ENCODE peak calls at places on chromosome 12, in six cellular contexts. One of them, this sample, is unnamed.

GRCh38 chr12:46459881-46460545 is 87.4 kb upstream of the SLC38A2 start:
- DNase-seq in IMR-90: no peak
- DNase-seq in neuronal stem cell: no peak
- DNase-seq in H1: no peak
- DNase-seq in H9: no peak
- DNase-seq in mesenchymal stem cell: no peak
- DNase-seq in this sample: no peak

GRCh38 chr12:98618952-98619351 is 25.5 kb downstream of the SLC25A3 start:
- DNase-seq in IMR-90: peak
- DNase-seq in neuronal stem cell: no peak
- DNase-seq in H1: no peak
- DNase-seq in H9: no peak
- DNase-seq in mesenchymal stem cell: peak
- DNase-seq in this sample: peak

GRCh38 chr12:2110127-2110526 is 57.3 kb downstream of the CACNA1C start:
- DNase-seq in IMR-90: no peak
- DNase-seq in neuronal stem cell: no peak
- DNase-seq in H1: no peak
- DNase-seq in H9: no peak
- DNase-seq in mesenchymal stem cell: no peak
- DNase-seq in this sample: no peak

GRCh38 chr12:3613641-3614180 is 122.7 kb downstream of the PRMT8 start:
- DNase-seq in IMR-90: no peak
- DNase-seq in neuronal stem cell: no peak
- DNase-seq in H1: no peak
- DNase-seq in H9: no peak
- DNase-seq in mesenchymal stem cell: no peak
- DNase-seq in this sample: no peak

GRCh38 chr12:14952295-14952995 is 9.0 kb downstream of the ARHGDIB start:
- DNase-seq in IMR-90: peak
- DNase-seq in neuronal stem cell: no peak
- DNase-seq in H1: no peak
- DNase-seq in H9: no peak
- DNase-seq in mesenchymal stem cell: peak
- DNase-seq in this sample: peak

GRCh38 chr12:67774983-67775587 is 126.5 kb downstream of the DYRK2 start:
- DNase-seq in IMR-90: peak
- DNase-seq in neuronal stem cell: no peak
- DNase-seq in H1: no peak
- DNase-seq in H9: no peak
- DNase-seq in mesenchymal stem cell: no peak
- DNase-seq in this sample: no peak

GRCh38 chr12:107372229-107372658 is 278.9 kb upstream of the CRY1 start:
- DNase-seq in IMR-90: peak
- DNase-seq in neuronal stem cell: no peak
- DNase-seq in H1: no peak
- DNase-seq in H9: no peak
- DNase-seq in mesenchymal stem cell: no peak
- DNase-seq in this sample: no peak

GRCh38 chr12:3820122-3820521 is 53.1 kb downstream of the PARP11 start:
- DNase-seq in IMR-90: peak
- DNase-seq in neuronal stem cell: no peak
- DNase-seq in H1: no peak
- DNase-seq in H9: no peak
- DNase-seq in mesenchymal stem cell: peak
- DNase-seq in this sample: peak

GRCh38 chr12:62256408-62257079 is 3.7 kb upstream of the USP15 start:
- DNase-seq in IMR-90: peak
- DNase-seq in neuronal stem cell: no peak
- DNase-seq in H1: no peak
- DNase-seq in H9: no peak
- DNase-seq in mesenchymal stem cell: peak
- DNase-seq in this sample: no peak

GRCh38 chr12:11884661-11885060 is 186.1 kb upstream of the BCL2L14 start:
- DNase-seq in IMR-90: peak
- DNase-seq in neuronal stem cell: no peak
- DNase-seq in H1: no peak
- DNase-seq in H9: no peak
- DNase-seq in mesenchymal stem cell: peak
- DNase-seq in this sample: peak

GRCh38 chr12:121826318-121826954 is 22.6 kb downstream of the SETD1B start:
- DNase-seq in IMR-90: no peak
- DNase-seq in neuronal stem cell: no peak
- DNase-seq in H1: no peak
- DNase-seq in H9: peak
- DNase-seq in mesenchymal stem cell: no peak
- DNase-seq in this sample: no peak

GRCh38 chr12:71472441-71472911 is 32.9 kb downstream of the LGR5 start:
- DNase-seq in IMR-90: peak
- DNase-seq in neuronal stem cell: no peak
- DNase-seq in H1: no peak
- DNase-seq in H9: no peak
- DNase-seq in mesenchymal stem cell: no peak
- DNase-seq in this sample: peak

GRCh38 chr12:85527192-85527591 is 247.2 kb downstream of the ALX1 start:
- DNase-seq in IMR-90: no peak
- DNase-seq in neuronal stem cell: no peak
- DNase-seq in H1: no peak
- DNase-seq in H9: no peak
- DNase-seq in mesenchymal stem cell: no peak
- DNase-seq in this sample: no peak

GRCh38 chr12:57580466-57580795 is 10.6 kb upstream of the PIP4K2C start:
- DNase-seq in IMR-90: no peak
- DNase-seq in neuronal stem cell: no peak
- DNase-seq in H1: no peak
- DNase-seq in H9: no peak
- DNase-seq in mesenchymal stem cell: no peak
- DNase-seq in this sample: no peak

GRCh38 chr12:7026854-7027253 is 8.6 kb upstream of the LPCAT3 start:
- DNase-seq in IMR-90: no peak
- DNase-seq in neuronal stem cell: no peak
- DNase-seq in H1: no peak
- DNase-seq in H9: no peak
- DNase-seq in mesenchymal stem cell: no peak
- DNase-seq in this sample: no peak

GRCh38 chr12:123113038-123113437 is 37.9 kb downstream of the PITPNM2 start:
- DNase-seq in IMR-90: no peak
- DNase-seq in neuronal stem cell: no peak
- DNase-seq in H1: no peak
- DNase-seq in H9: no peak
- DNase-seq in mesenchymal stem cell: no peak
- DNase-seq in this sample: no peak

GRCh38 chr12:120711411-120711810 is 1.2 kb downstream of the UNC119B start:
- DNase-seq in IMR-90: no peak
- DNase-seq in neuronal stem cell: no peak
- DNase-seq in H1: no peak
- DNase-seq in H9: peak
- DNase-seq in mesenchymal stem cell: no peak
- DNase-seq in this sample: no peak

GRCh38 chr12:72081787-72082186 is 143.1 kb downstream of the TPH2 start:
- DNase-seq in IMR-90: no peak
- DNase-seq in neuronal stem cell: no peak
- DNase-seq in H1: no peak
- DNase-seq in H9: no peak
- DNase-seq in mesenchymal stem cell: no peak
- DNase-seq in this sample: no peak

GRCh38 chr12:108098374-108098773 is 30.7 kb upstream of the WSCD2 start:
- DNase-seq in IMR-90: no peak
- DNase-seq in neuronal stem cell: no peak
- DNase-seq in H1: no peak
- DNase-seq in H9: no peak
- DNase-seq in mesenchymal stem cell: no peak
- DNase-seq in this sample: no peak

GRCh38 chr12:108302471-108303311 is 36.4 kb downstream of the CMKLR1 start:
- DNase-seq in IMR-90: no peak
- DNase-seq in neuronal stem cell: no peak
- DNase-seq in H1: no peak
- DNase-seq in H9: peak
- DNase-seq in mesenchymal stem cell: no peak
- DNase-seq in this sample: peak

DNA sequence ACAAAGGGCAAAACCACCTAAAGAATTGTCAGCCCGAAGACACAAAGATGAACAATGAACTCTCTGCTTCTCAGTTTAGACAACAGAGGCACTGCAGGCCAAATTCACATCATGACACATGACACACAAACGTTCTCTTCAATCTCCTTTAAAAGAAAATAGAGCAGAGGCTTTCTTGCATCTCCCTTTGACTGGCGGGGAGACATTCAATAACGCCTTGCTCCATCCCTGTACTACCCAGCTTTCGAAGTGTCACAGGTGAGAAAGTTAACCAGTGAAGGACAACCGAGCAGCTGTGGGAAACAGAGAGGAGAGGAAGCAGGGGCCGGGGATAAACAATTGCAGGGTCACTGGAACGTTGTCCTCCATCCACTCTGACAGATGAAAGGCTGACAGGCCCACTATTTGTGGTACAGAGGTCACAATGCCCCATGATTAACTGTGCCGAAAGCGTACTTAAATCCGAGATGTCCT is 130.8 kb downstream of the PHLDA1 start:
- DNase-seq in IMR-90: no peak
- DNase-seq in neuronal stem cell: no peak
- DNase-seq in H1: no peak
- DNase-seq in H9: no peak
- DNase-seq in mesenchymal stem cell: no peak
- DNase-seq in this sample: no peak
- H4K91ac ChIP-seq in IMR-90: peak
- H4K91ac ChIP-seq in neuronal stem cell: no peak
- H4K91ac ChIP-seq in H1: no peak
- H4K91ac ChIP-seq in H9: no peak
- H4K91ac ChIP-seq in mesenchymal stem cell: no peak
- H4K91ac ChIP-seq in this sample: no peak

DNA sequence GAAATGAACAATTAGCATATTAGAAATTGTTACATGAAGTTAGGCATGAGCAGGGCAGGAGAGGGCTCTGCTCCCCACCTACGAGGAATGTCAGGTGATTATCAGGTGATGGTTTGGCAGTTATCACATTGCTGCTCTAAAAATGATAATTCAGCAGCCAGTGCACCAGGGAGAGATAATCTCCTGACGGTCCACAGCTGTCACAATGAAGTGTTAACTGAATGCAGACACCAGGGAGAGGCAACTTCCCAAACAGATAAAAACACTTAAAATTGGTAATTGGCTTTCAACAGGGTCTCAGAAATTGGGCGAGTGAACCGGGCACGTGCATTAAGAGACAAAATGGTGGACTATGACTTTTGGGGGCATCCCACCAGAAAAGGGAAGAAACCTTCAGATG is 176.0 kb downstream of the GRIP1 start:
- DNase-seq in IMR-90: no peak
- DNase-seq in neuronal stem cell: no peak
- DNase-seq in H1: no peak
- DNase-seq in H9: no peak
- DNase-seq in mesenchymal stem cell: no peak
- DNase-seq in this sample: no peak
- H3K9ac ChIP-seq in IMR-90: no peak
- H3K9ac ChIP-seq in neuronal stem cell: no peak
- H3K9ac ChIP-seq in H1: no peak
- H3K9ac ChIP-seq in H9: no peak
- H3K9ac ChIP-seq in mesenchymal stem cell: no peak
- H3K9ac ChIP-seq in this sample: no peak

GRCh38 chr12:124994435-124994975 is 1.1 kb downstream of the BRI3BP start:
- DNase-seq in IMR-90: no peak
- DNase-seq in neuronal stem cell: no peak
- DNase-seq in H1: no peak
- DNase-seq in H9: no peak
- DNase-seq in mesenchymal stem cell: no peak
- DNase-seq in this sample: no peak

GRCh38 chr12:124998705-124999104 is 5.3 kb downstream of the BRI3BP start:
- DNase-seq in IMR-90: no peak
- DNase-seq in neuronal stem cell: no peak
- DNase-seq in H1: no peak
- DNase-seq in H9: no peak
- DNase-seq in mesenchymal stem cell: no peak
- DNase-seq in this sample: no peak

GRCh38 chr12:124992874-124993567 is 424 bp upstream of the BRI3BP start:
- DNase-seq in IMR-90: peak
- DNase-seq in neuronal stem cell: peak
- DNase-seq in H1: peak
- DNase-seq in H9: peak
- DNase-seq in mesenchymal stem cell: peak
- DNase-seq in this sample: peak

GRCh38 chr12:124995200-124995961 is 1.9 kb downstream of the BRI3BP start:
- DNase-seq in IMR-90: no peak
- DNase-seq in neuronal stem cell: no peak
- DNase-seq in H1: no peak
- DNase-seq in H9: no peak
- DNase-seq in mesenchymal stem cell: no peak
- DNase-seq in this sample: no peak

DNA sequence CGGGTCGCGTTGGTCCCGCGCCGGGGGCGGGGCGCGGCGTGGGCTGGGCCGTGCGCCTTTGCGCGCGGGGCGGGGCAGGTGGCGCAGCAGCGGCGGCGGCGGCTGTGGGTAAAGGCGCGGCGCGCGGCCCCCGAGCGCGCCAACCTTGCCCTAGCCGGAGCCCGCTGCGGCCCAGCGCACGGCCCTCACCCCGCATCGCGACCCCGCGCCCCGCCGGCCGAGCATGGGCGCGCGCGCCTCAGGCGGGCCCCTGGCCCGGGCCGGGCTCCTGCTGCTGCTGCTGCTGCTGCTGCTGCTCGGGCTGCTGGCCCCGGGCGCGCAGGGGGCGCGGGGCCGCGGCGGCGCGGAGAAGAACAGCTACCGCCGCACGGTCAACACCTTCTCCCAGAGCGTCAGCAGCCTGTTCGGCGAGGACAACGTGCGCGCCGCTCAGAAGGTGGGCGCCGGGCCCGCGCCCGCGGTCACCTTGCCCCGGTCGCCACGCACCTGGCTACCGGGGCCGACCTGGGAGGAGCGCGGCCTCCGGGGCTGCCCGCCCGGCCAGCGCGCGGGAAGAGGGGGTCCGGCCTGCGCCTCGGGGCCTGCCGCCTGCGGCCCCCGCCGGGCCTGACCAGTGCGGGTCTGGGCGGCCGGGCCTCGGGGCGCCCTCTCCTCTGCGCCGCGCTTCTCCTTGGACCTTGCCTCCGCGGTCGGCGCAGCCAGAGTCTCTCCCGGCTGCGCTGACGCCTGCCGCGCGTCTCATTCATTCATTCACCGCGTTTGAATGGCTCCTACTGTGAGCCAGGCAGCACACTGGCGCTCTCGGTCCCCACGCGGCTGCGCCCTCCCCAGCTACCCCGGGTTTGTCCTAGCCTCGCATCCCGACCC is at the start of gene BRI3BP:
- DNase-seq in IMR-90: peak
- DNase-seq in neuronal stem cell: peak
- DNase-seq in H1: peak
- DNase-seq in H9: peak
- DNase-seq in mesenchymal stem cell: peak
- DNase-seq in this sample: peak
- H3K23ac ChIP-seq in IMR-90: peak
- H3K23ac ChIP-seq in neuronal stem cell: no peak
- H3K23ac ChIP-seq in H1: no peak
- H3K23ac ChIP-seq in H9: no peak
- H3K23ac ChIP-seq in mesenchymal stem cell: no peak
- H3K23ac ChIP-seq in this sample: no peak

DNA sequence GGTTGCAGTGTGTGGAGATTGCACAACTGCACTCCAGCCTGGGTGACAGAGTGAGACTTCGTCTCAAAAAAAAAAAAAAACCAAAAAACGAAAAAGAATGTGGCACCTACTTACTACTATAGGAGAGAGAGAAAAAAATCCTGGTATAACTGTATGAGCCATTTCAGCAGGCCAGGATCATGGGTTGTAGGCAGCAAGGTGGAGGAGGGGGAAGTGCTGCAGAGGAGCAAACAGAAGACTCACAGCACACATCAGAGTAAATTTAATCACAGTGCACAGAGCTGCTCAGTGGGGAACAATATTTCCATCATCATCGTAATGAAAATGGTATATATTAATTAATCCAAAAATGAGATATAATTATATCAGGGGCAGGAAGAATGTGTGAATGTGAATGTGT is 175.8 kb downstream of the SLC2A13 start:
- DNase-seq in IMR-90: no peak
- DNase-seq in neuronal stem cell: no peak
- DNase-seq in H1: no peak
- DNase-seq in H9: no peak
- DNase-seq in mesenchymal stem cell: no peak
- DNase-seq in this sample: no peak
- H4K91ac ChIP-seq in IMR-90: no peak
- H4K91ac ChIP-seq in neuronal stem cell: no peak
- H4K91ac ChIP-seq in H1: no peak
- H4K91ac ChIP-seq in H9: no peak
- H4K91ac ChIP-seq in mesenchymal stem cell: no peak
- H4K91ac ChIP-seq in this sample: no peak